ENCODE peak calls at places on chromosome 7, in six cellular contexts. W is left ventricle myocardium inferior, T is stomach, L is adrenal gland, K is AG04449, G is DND-41. N is an unnamed sample.

GRCh38 chr7:81110673-81111072 is 191.8 kb upstream of the SEMA3C start:
- DNase-seq in W (no peak), T (no peak), L (no peak), K (no peak), G (no peak), N (no peak)

GRCh38 chr7:85612514-85612913 is 425.7 kb upstream of the SEMA3D start:
- DNase-seq in W (no peak), T (no peak), L (no peak), K (no peak), G (no peak), N (no peak)

GRCh38 chr7:7970113-7970619 is 1.6 kb downstream of the GLCCI1 start:
- DNase-seq in W (no peak), T (no peak), L (no peak), K (no peak), G (peak; percentile 30), N (peak; percentile 55)

GRCh38 chr7:75884401-75884800 is 5.6 kb downstream of the RHBDD2 start:
- DNase-seq in W (no peak), T (no peak), L (no peak), K (no peak), G (no peak), N (no peak)

GRCh38 chr7:124790645-124791044 is 25.1 kb upstream of the GPR37 start:
- DNase-seq in W (no peak), T (no peak), L (no peak), K (no peak), G (no peak), N (no peak)

GRCh38 chr7:80060218-80060806 is 74.3 kb upstream of the GNAI1 start:
- DNase-seq in W (no peak), T (no peak), L (no peak), K (no peak), G (no peak), N (no peak)

GRCh38 chr7:94298943-94299342 is 95.8 kb upstream of the COL1A2 start:
- DNase-seq in W (no peak), T (no peak), L (no peak), K (no peak), G (no peak), N (no peak)

GRCh38 chr7:36784991-36785940 is 61.0 kb upstream of the AOAH start:
- DNase-seq in W (peak; percentile 30), T (peak; percentile 44), L (peak; percentile 66), K (no peak), G (peak; percentile 90), N (no peak)

GRCh38 chr7:121608785-121609184 is 212.7 kb upstream of the FAM3C start:
- DNase-seq in W (no peak), T (no peak), L (peak; percentile 79), K (no peak), G (no peak), N (no peak)

GRCh38 chr7:51224811-51225581 is 91.6 kb downstream of the COBL start:
- DNase-seq in W (no peak), T (peak; percentile 87), L (no peak), K (no peak), G (no peak), N (no peak)

GRCh38 chr7:83469076-83469475 is 179.9 kb downstream of the SEMA3E start:
- DNase-seq in W (no peak), T (no peak), L (no peak), K (peak; percentile 14), G (no peak), N (no peak)

GRCh38 chr7:83466956-83467355 is 182.0 kb downstream of the SEMA3E start:
- DNase-seq in W (no peak), T (no peak), L (no peak), K (no peak), G (no peak), N (no peak)

GRCh38 chr7:83468251-83468739 is 180.6 kb downstream of the SEMA3E start:
- DNase-seq in W (peak; percentile 51), T (peak; percentile 83), L (peak; percentile 94), K (peak; percentile 89), G (peak; percentile 21), N (peak; percentile 76)

GRCh38 chr7:83467493-83467892 is 181.4 kb downstream of the SEMA3E start:
- DNase-seq in W (no peak), T (no peak), L (no peak), K (no peak), G (no peak), N (no peak)

DNA sequence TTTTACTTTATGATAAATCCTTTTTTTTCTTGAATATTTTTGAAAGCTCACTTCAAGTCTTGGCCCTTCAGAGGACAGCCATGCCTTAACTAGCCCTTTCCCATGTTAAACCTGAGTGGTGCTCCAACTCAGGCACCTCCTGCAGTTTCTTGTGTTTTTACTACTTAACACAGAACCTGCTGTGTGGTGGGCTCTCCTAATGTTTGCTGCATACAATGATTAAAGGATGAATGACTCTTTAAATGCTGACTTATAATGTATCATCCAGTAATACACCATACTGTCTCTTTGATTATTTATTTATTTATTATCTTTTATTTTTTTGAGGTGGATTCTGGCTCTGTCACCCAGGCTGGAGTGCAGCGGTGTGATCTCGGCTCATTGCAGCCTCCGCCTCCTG is 179.4 kb downstream of the SEMA3E start:
- DNase-seq in W (no peak), T (no peak), L (no peak), K (no peak), G (no peak), N (no peak)
- H3K4me3 ChIP-seq in W (no peak overlapping the region), T (no peak overlapping the region), L (no peak overlapping the region), K (no peak overlapping the region), G (no peak overlapping the region), N (no peak overlapping the region)

GRCh38 chr7:117951285-117951684 is 78.0 kb upstream of the CTTNBP2 start:
- DNase-seq in W (no peak), T (no peak), L (no peak), K (no peak), G (no peak), N (no peak)
- TF ChIP-seq CTCF in W (no peak), T (no peak), L (no peak), K (no peak), G (no peak), N (no peak)

GRCh38 chr7:44609829-44610228 is 3.4 kb downstream of the OGDH start:
- DNase-seq in W (no peak), T (no peak), L (no peak), K (no peak), G (no peak), N (no peak)

GRCh38 chr7:44606341-44607140 is at the start of gene OGDH:
- DNase-seq in W (peak; percentile 99), T (peak; percentile 100), L (peak; percentile 99), K (peak; percentile 89), G (peak; percentile 97), N (peak; percentile 99)

GRCh38 chr7:44608916-44609648 is 2.7 kb downstream of the OGDH start:
- DNase-seq in W (no peak), T (no peak), L (no peak), K (no peak), G (no peak), N (no peak)

GRCh38 chr7:44604941-44605340 is 1.5 kb upstream of the OGDH start:
- DNase-seq in W (no peak), T (no peak), L (no peak), K (no peak), G (no peak), N (no peak)

DNA sequence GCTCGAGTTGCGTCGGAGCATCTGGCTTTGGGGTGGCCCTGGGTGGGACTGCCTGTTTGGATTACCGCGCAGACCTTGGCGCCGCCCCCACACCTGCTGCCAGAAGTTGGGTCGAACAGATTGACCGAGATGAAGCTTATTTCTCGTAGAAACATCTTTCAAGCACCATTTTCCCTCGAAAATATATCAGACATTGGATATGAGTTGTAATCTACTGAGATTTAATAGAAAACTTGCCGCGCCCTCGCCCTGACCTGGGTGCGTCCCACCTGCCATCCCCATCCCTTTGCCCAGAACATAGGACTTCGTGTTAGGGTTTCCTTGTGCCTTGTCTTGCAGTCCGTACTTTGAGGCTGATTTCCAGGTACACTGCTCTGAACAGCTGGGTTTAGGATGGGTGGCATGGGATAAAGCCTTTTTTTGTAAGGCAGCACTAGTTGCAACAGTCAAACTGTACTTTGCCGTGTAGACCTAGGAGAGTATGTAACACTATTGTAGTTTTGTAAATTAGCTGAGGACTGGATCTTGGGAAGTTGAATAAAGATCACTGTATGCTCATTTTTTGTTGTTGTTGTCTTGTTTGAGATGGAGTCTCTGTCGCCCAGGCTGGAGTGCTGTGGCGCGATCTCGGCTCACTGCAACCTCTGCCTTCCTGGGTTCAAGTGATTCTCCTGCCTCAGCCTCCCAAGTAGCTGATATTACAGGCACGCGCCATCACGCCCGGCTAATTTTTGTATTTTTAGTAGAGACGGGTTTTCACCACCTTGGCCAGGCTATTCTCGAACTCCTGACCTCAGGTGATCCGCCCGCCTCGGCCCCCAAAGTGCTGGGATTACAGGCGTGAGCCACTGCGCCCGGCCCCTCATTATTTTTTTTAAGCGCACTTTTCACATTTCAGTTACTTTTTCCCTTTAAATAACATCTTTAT is 978 bp downstream of the OGDH start:
- DNase-seq in W (no peak), T (no peak), L (no peak), K (no peak), G (no peak), N (no peak)
- H3K4me3 ChIP-seq in W (peak overlapping the region; percentile 84), T (peak overlapping the region; percentile 73), L (peak overlapping the region; percentile 83), K (peak overlapping the region; percentile 90), G (peak overlapping the region; percentile 92), N (peak overlapping the region; percentile 77)

GRCh38 chr7:99034932-99035722 is 108.8 kb downstream of the SMURF1 start:
- DNase-seq in W (no peak), T (no peak), L (no peak), K (no peak), G (no peak), N (no peak)

GRCh38 chr7:99035723-99036530 is 108.0 kb downstream of the SMURF1 start:
- DNase-seq in W (no peak), T (no peak), L (no peak), K (no peak), G (no peak), N (no peak)

GRCh38 chr7:99037327-99037940 is 106.5 kb downstream of the SMURF1 start:
- DNase-seq in W (no peak), T (no peak), L (no peak), K (no peak), G (no peak), N (no peak)

GRCh38 chr7:99038086-99038855 is 105.6 kb downstream of the SMURF1 start:
- DNase-seq in W (no peak), T (no peak), L (no peak), K (no peak), G (no peak), N (no peak)

DNA sequence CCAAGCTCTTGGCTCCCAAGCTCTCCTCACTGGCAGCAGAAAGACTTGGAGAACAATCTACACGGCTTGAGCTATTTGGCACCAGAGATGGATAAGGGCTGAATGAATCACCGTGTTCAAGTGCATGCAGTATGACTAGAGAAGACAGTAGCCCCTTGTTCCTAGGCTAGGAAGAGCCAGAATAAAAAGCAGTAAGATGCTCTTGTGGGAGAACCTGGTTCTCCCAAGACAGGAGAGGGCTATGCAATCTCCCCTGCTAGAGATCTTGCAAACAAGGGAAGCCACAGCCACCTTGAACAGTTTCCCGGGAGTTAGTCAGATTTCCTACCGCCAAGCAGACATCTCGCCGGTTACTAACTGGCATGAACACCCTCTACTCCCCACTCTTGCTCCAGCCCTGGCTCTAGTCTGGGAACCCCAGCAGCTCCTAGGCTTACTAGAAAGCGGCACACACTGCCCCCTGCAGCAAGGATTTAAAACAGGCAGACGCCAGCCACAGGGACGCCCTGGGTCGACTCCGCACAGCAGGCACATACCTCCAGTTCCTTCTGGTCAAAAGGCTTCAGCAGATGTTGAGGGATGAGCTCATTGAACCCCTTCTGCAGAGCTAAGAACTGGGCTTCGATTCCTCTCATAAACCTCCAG is 107.3 kb downstream of the SMURF1 start:
- DNase-seq in W (no peak), T (no peak), L (peak; percentile 46), K (no peak), G (peak; percentile 30), N (peak; percentile 49)
- TF ChIP-seq CTCF in W (peak; percentile 42), T (no peak), L (peak; percentile 33), K (peak; percentile 41), G (peak; percentile 57), N (peak; percentile 47)

N was measured in BE2C.